ENCODE peak calls at places on chromosome 16, in seven cellular contexts. P is transverse colon, Q is IMR-90, F is upper lobe of left lung, I is A549, V is endothelial cell of umbilical vein, H is ovary. D is an unnamed sample.
A peak's percentile ranks its signal among the peaks of the same experiment; 100 is the strongest.

GRCh38 chr16:15521758-15522509 is 87.5 kb downstream of the BMERB1 start:
- DNase-seq in P (no peak), Q (no peak), F (no peak), I (no peak), V (peak; percentile 72), H (peak; percentile 46), D (no peak)

GRCh38 chr16:72179592-72179991 is 7.6 kb upstream of the PMFBP1 start:
- DNase-seq in P (no peak), Q (no peak), F (no peak), I (no peak), V (no peak), H (no peak), D (no peak)

GRCh38 chr16:85690469-85691064 is 1.8 kb upstream of the GINS2 start:
- DNase-seq in P (no peak), Q (no peak), F (no peak), I (no peak), V (no peak), H (no peak), D (no peak)

GRCh38 chr16:88773812-88774291 is 11.2 kb downstream of the PIEZO1 start:
- DNase-seq in P (peak; percentile 64), Q (peak; percentile 93), F (peak; percentile 89), I (no peak), V (peak; percentile 56), H (no peak), D (peak; percentile 46)

GRCh38 chr16:10536814-10537389 is 43.5 kb downstream of the EMP2 start:
- DNase-seq in P (no peak), Q (no peak), F (no peak), I (no peak), V (no peak), H (no peak), D (no peak)

GRCh38 chr16:12728471-12728870 is 75.2 kb downstream of the CPPED1 start:
- DNase-seq in P (no peak), Q (no peak), F (no peak), I (no peak), V (peak; percentile 28), H (no peak), D (no peak)

GRCh38 chr16:67391424-67392300 is 1.6 kb downstream of the TPPP3 start:
- DNase-seq in P (no peak), Q (no peak), F (peak; percentile 45), I (peak; percentile 43), V (no peak), H (no peak), D (no peak)

GRCh38 chr16:72850863-72851262 is 197.1 kb downstream of the ZFHX3 start:
- DNase-seq in P (no peak), Q (peak; percentile 80), F (no peak), I (no peak), V (peak; percentile 67), H (no peak), D (no peak)

GRCh38 chr16:48003226-48003907 is 152.4 kb downstream of the ABCC12 start:
- DNase-seq in P (no peak), Q (no peak), F (no peak), I (no peak), V (no peak), H (no peak), D (no peak)

GRCh38 chr16:7399296-7399695 is 66.7 kb downstream of the RBFOX1 start:
- DNase-seq in P (no peak), Q (no peak), F (no peak), I (no peak), V (no peak), H (no peak), D (no peak)

GRCh38 chr16:24876231-24876630 is 30.5 kb downstream of the SLC5A11 start:
- DNase-seq in P (peak; percentile 60), Q (no peak), F (no peak), I (no peak), V (no peak), H (no peak), D (no peak)

GRCh38 chr16:85667841-85668413 is 20.8 kb downstream of the GINS2 start:
- DNase-seq in P (no peak), Q (no peak), F (peak; percentile 46), I (no peak), V (no peak), H (no peak), D (no peak)

GRCh38 chr16:85019659-85020245 is 7.8 kb upstream of the KIAA0513 start:
- DNase-seq in P (peak; percentile 79), Q (no peak), F (no peak), I (no peak), V (no peak), H (no peak), D (peak; percentile 90)

GRCh38 chr16:12147681-12148479 is 171.3 kb downstream of the SNX29 start:
- DNase-seq in P (no peak), Q (no peak), F (no peak), I (no peak), V (no peak), H (no peak), D (no peak)

DNA sequence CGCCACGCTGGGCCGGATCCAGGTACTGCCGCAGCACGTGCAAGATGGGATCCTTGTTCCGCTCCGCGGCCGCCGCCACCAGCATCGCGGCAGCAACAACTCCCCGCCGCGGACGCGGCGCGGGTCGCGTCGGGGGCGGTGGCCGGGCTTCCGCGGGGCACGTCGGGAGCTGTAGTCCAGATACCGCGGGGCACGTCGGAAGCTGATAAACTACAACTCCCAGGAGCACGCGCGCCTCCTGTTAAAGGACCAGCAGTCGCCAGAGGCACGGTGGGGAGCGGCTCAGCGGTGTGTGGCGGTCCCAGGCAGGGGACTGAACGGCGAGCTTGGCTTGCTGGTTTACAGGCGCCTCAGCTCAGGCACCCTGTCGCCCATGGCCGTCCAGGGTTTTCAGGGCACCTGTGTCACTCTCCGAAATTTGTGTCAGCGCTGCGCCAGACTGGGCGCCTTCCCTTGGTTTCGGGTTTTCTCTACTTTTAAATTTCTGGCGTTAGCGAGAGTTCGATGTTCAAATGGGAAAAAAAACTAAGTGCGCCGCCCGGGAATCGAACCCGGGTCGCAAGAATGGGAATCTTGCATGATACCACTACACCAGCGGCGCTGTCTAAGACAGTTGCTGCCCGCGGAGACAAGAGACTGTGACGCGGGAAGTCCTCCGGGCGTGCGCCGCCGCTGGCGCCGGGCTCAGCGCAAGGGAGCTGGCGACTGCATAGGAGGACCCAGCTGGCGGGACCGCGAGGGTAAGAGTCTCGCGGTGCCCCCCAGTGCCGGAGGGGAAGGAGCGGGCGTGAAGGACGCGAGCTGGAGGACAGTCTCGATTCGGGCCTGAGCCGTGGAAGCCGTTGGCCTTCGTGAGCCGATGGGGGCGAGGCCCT is at the start of gene METTL26:
- DNase-seq in P (peak; percentile 97), Q (peak; percentile 91), F (peak; percentile 97), I (peak; percentile 96), V (peak; percentile 93), H (peak; percentile 95), D (peak; percentile 97)
- TF ChIP-seq POLR2A in P (peak; percentile 61), Q (peak; percentile 69), F (peak; percentile 75), I (peak; percentile 94), V (peak; percentile 95), H (peak; percentile 66), D (no peak)

GRCh38 chr16:1287982-1288670 is 21.3 kb upstream of the UBE2I start:
- DNase-seq in P (no peak), Q (peak; percentile 5), F (peak; percentile 74), I (no peak), V (no peak), H (no peak), D (no peak)

GRCh38 chr16:1283296-1283695 is 26.1 kb upstream of the UBE2I start:
- DNase-seq in P (no peak), Q (no peak), F (peak; percentile 44), I (no peak), V (no peak), H (no peak), D (no peak)

GRCh38 chr16:1283996-1284592 is 25.3 kb upstream of the UBE2I start:
- DNase-seq in P (no peak), Q (no peak), F (peak; percentile 69), I (no peak), V (no peak), H (no peak), D (no peak)

GRCh38 chr16:1286492-1287094 is 22.8 kb upstream of the UBE2I start:
- DNase-seq in P (no peak), Q (no peak), F (peak; percentile 65), I (no peak), V (no peak), H (no peak), D (no peak)

DNA sequence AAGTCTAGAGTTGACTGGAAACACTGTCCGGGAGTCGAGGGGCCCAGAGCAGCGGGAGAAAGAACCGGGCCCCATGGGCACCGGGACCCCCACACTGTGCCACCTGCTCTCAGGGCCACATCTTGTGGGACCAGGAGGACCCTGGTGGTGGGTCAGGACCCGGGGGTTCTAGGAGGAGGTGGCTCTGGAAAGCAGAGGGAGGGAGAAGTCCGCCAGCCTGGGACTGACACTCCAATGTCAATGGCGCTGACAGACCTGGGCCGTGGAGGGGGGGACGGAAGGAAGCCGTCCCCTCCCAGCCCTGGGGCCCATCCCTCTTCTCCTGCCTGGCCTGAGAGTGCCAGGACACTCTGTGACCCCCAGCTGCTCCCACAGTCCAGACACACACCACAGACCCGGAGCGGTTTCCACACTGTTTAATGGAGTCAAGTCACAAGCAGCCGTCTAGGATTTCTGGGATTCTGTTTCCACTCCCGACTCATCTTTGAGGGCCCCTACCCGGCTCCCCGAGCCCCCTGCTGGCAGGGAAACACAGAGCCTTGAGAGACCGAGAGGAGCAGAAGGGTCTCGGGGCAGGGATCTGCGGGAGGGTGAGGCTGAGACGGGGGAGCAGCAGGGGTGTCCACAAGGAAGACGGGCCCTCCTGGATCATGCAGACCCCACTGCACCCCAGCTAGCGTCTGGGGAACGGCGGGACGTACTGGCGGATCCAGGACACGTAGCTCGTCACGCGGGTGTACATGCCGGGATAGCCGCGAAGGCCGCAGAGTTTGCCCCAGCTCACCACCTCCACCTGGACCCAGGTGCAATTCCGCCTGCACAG is 23.6 kb upstream of the UBE2I start:
- DNase-seq in P (no peak), Q (no peak), F (peak; percentile 63), I (no peak), V (no peak), H (no peak), D (no peak)
- TF ChIP-seq CTCF in P (no peak), Q (no peak), F (no peak), I (no peak), V (no peak), H (no peak), D (no peak)

GRCh38 chr16:28293589-28293935 is 1.2 kb downstream of the SBK1 start:
- DNase-seq in P (no peak), Q (no peak), F (no peak), I (no peak), V (no peak), H (no peak), D (no peak)
- H3K4me3 ChIP-seq in P (peak overlapping the region; percentile 74), Q (no peak overlapping the region), F (peak overlapping the region; percentile 66), I (peak overlapping the region; percentile 89), V (no peak overlapping the region), H (no peak overlapping the region), D (peak overlapping the region; percentile 67)

GRCh38 chr16:1890701-1891035 is 18.7 kb upstream of the MEIOB start:
- DNase-seq in P (no peak), Q (no peak), F (no peak), I (no peak), V (no peak), H (no peak), D (no peak)

GRCh38 chr16:1895949-1896675 is 22.1 kb downstream of the HS3ST6 start:
- DNase-seq in P (no peak), Q (no peak), F (peak; percentile 64), I (no peak), V (no peak), H (no peak), D (peak; percentile 40)

GRCh38 chr16:1899641-1900451 is 18.4 kb downstream of the HS3ST6 start:
- DNase-seq in P (peak; percentile 64), Q (no peak), F (no peak), I (no peak), V (no peak), H (no peak), D (peak; percentile 65)

GRCh38 chr16:1890024-1890700 is 18.2 kb upstream of the MEIOB start:
- DNase-seq in P (no peak), Q (no peak), F (no peak), I (no peak), V (no peak), H (no peak), D (no peak)

GRCh38 chr16:1895068-1895467 is 23.1 kb upstream of the MEIOB start:
- DNase-seq in P (peak; percentile 50), Q (no peak), F (no peak), I (no peak), V (no peak), H (no peak), D (no peak)
- TF ChIP-seq POLR2A in P (no peak), Q (no peak), F (no peak), I (no peak), V (no peak), H (no peak), D (no peak)

D was measured in stomach.